ENCODE peak calls at places on chromosome 3, in nine cellular contexts. M is GM23248; K is psoas muscle; R is SK-N-SH; S is CD4-positive, alpha-beta T cell; O is pancreas; V is M059J; H is GM23338; I is NCI-H1105. N is an unnamed sample.

GRCh38 chr3:71102111-71103039 is 481.2 kb downstream of the FOXP1 start:
- DNase-seq in K (no peak), O (no peak), R (peak; percentile 12), H (no peak), M (peak; percentile 96), V (peak; percentile 77), I (no peak), S (no peak), N (peak; percentile 97)

GRCh38 chr3:18713576-18713951 is 288.4 kb upstream of the SATB1 start:
- DNase-seq in S (no peak), H (no peak), M (no peak), O (no peak), K (no peak), R (no peak), I (no peak), V (no peak), N (no peak)

GRCh38 chr3:177946965-177947364 is 589.3 kb upstream of the KCNMB2 start:
- DNase-seq in I (no peak), V (no peak), R (no peak), O (no peak), K (no peak), H (no peak), S (no peak), M (peak; percentile 55), N (no peak)

GRCh38 chr3:156291269-156292123 is 171.1 kb downstream of the KCNAB1 start:
- DNase-seq in H (peak; percentile 77), O (peak; percentile 46), I (peak; percentile 47), M (peak; percentile 58), S (no peak), K (no peak), R (peak; percentile 68), V (peak; percentile 3), N (no peak)

GRCh38 chr3:134211797-134212196 is 38.9 kb downstream of the RYK start:
- DNase-seq in V (peak; percentile 50), M (peak; percentile 71), O (no peak), K (no peak), R (peak; percentile 43), S (no peak), H (peak; percentile 67), I (peak; percentile 41), N (no peak)

GRCh38 chr3:48528754-48529153 is 24.8 kb upstream of the SHISA5 start:
- DNase-seq in M (no peak), V (no peak), S (no peak), I (no peak), O (no peak), H (no peak), R (no peak), K (no peak), N (no peak)

GRCh38 chr3:52730681-52731080 is 24.8 kb downstream of the SPCS1 start:
- DNase-seq in H (no peak), V (no peak), O (no peak), K (no peak), S (no peak), R (no peak), M (no peak), I (no peak), N (no peak)

GRCh38 chr3:61570813-61571212 is 9.4 kb downstream of the PTPRG start:
- DNase-seq in S (no peak), M (no peak), I (no peak), V (peak; percentile 31), O (no peak), K (no peak), H (no peak), R (no peak), N (no peak)

GRCh38 chr3:120432105-120432860 is 18.5 kb downstream of the FSTL1 start:
- DNase-seq in K (no peak), M (peak; percentile 62), I (no peak), O (no peak), R (no peak), H (peak; percentile 91), V (peak; percentile 60), S (no peak), N (peak; percentile 70)

GRCh38 chr3:49132437-49133225 is at the start of gene LAMB2:
- DNase-seq in V (peak; percentile 91), H (peak; percentile 93), I (peak; percentile 10), O (no peak), R (peak; percentile 86), M (peak; percentile 82), S (no peak), K (peak; percentile 83), N (peak; percentile 69)

GRCh38 chr3:14174483-14174882 is 3.9 kb downstream of the XPC start:
- DNase-seq in R (no peak), H (no peak), M (peak; percentile 52), I (no peak), K (no peak), O (no peak), V (no peak), S (no peak), N (no peak)

GRCh38 chr3:52339612-52340011 is 23.5 kb downstream of the DNAH1 start:
- DNase-seq in I (peak; percentile 49), K (peak; percentile 27), S (peak; percentile 21), H (peak; percentile 78), V (peak; percentile 72), M (peak; percentile 73), R (peak; percentile 68), O (no peak), N (peak; percentile 31)

GRCh38 chr3:153173758-153174516 is 11.9 kb downstream of the RAP2B start:
- DNase-seq in K (no peak), S (no peak), R (no peak), H (peak; percentile 38), I (no peak), V (peak; percentile 55), M (peak; percentile 74), O (no peak), N (no peak)

GRCh38 chr3:36992806-36993325 is at the start of gene EPM2AIP1:
- DNase-seq in V (no peak), H (peak; percentile 100), R (peak; percentile 95), O (peak; percentile 96), I (no peak), M (peak; percentile 100), K (peak; percentile 98), S (no peak), N (no peak)

GRCh38 chr3:50616770-50617095 is 218 bp upstream of the MAPKAPK3 start:
- DNase-seq in K (peak; percentile 96), H (peak; percentile 97), M (peak; percentile 95), S (peak; percentile 93), R (peak; percentile 93), O (peak; percentile 97), I (peak; percentile 64), V (peak; percentile 85), N (peak; percentile 34)

GRCh38 chr3:7260975-7261374 is 400.1 kb downstream of the GRM7 start:
- DNase-seq in V (no peak), K (no peak), H (peak; percentile 26), R (no peak), O (no peak), I (no peak), S (no peak), M (no peak), N (no peak)

GRCh38 chr3:171658801-171659200 is 151.5 kb downstream of the PLD1 start:
- DNase-seq in H (no peak), S (no peak), O (no peak), R (no peak), M (peak; percentile 14), V (no peak), K (no peak), I (no peak), N (no peak)

N was measured in GM04503.